ENCODE peak calls at places on chromosomes 4 and X, in nine cellular contexts. O is cardiac muscle cell; Q is A549; K is CD4-positive, alpha-beta memory T cell; M is A673; S is right atrium auricular region; P is aorta; A is naive thymus-derived CD4-positive, alpha-beta T cell; Z is keratinocyte. X is an unnamed sample.

GRCh38 chr4:26281876-26282275 is 38.9 kb upstream of the RBPJ start:
- DNase-seq in O (no peak), Q (no peak), K (no peak), M (no peak), S (no peak), P (no peak), A (no peak), Z (no peak), X (no peak)

GRCh38 chr4:184453402-184454160 is 20.8 kb downstream of the IRF2 start:
- DNase-seq in O (peak; percentile 22), Q (no peak), K (peak; percentile 54), M (peak; percentile 84), S (no peak), P (no peak), A (peak; percentile 56), Z (no peak), X (peak; percentile 7)

GRCh38 chr4:56689231-56689630 is 8.1 kb upstream of the HOPX start:
- DNase-seq in O (no peak), Q (no peak), K (no peak), M (no peak), S (no peak), P (no peak), A (no peak), Z (no peak), X (no peak)

GRCh38 chr4:164383187-164384181 is 370.4 kb upstream of the SMIM31 start:
- DNase-seq in O (peak; percentile 71), Q (peak; percentile 0), K (no peak), M (peak; percentile 89), S (no peak), P (peak; percentile 42), A (no peak), Z (no peak), X (no peak)

GRCh38 chr4:124633285-124633941 is 79.1 kb downstream of the ANKRD50 start:
- DNase-seq in O (no peak), Q (no peak), K (no peak), M (no peak), S (no peak), P (no peak), A (no peak), Z (no peak), X (no peak)

GRCh38 chr4:577499-578450 is 1.7 kb upstream of the TMEM271 start:
- DNase-seq in O (no peak), Q (no peak), K (no peak), M (peak; percentile 80), S (no peak), P (no peak), A (no peak), Z (no peak), X (no peak)

GRCh38 chrX:12360389-12360788 is 222.1 kb downstream of the FRMPD4 start:
- DNase-seq in O (no peak), Q (peak; percentile 68), K (no peak), M (peak; percentile 1), S (no peak), P (no peak), A (no peak), Z (peak; percentile 28), X (no peak)

GRCh38 chrX:12052109-12052508 is 86.2 kb upstream of the FRMPD4 start:
- DNase-seq in O (no peak), Q (no peak), K (no peak), M (no peak), S (no peak), P (no peak), A (no peak), Z (no peak), X (no peak)

GRCh38 chr4:81565137-81565870 is 93.6 kb upstream of the RASGEF1B start:
- DNase-seq in O (peak; percentile 36), Q (no peak), K (no peak), M (no peak), S (peak; percentile 92), P (peak; percentile 93), A (no peak), Z (no peak), X (no peak)

GRCh38 chrX:136538811-136539210 is 6.8 kb downstream of the VGLL1 start:
- DNase-seq in O (no peak), Q (no peak), K (no peak), M (no peak), S (no peak), P (no peak), A (no peak), Z (no peak), X (no peak)

GRCh38 chr4:54230479-54231418 is 1.7 kb downstream of the PDGFRA start:
- DNase-seq in O (peak; percentile 49), Q (no peak), K (no peak), M (no peak), S (peak; percentile 81), P (peak; percentile 70), A (no peak), Z (no peak), X (no peak)

GRCh38 chr4:54233128-54233696 is 4.1 kb downstream of the PDGFRA start:
- DNase-seq in O (peak; percentile 93), Q (peak; percentile 84), K (peak; percentile 58), M (peak; percentile 79), S (peak; percentile 77), P (peak; percentile 91), A (peak; percentile 69), Z (no peak), X (peak; percentile 53)

GRCh38 chr4:54232151-54232688 is 3.1 kb downstream of the PDGFRA start:
- DNase-seq in O (peak; percentile 45), Q (no peak), K (no peak), M (no peak), S (no peak), P (peak; percentile 55), A (no peak), Z (no peak), X (no peak)

GRCh38 chr4:54229631-54230478 is 762 bp downstream of the PDGFRA start:
- DNase-seq in O (peak; percentile 65), Q (no peak), K (no peak), M (no peak), S (no peak), P (peak; percentile 64), A (no peak), Z (no peak), X (no peak)

GRCh38 chr4:54231419-54232150 is 2.5 kb downstream of the PDGFRA start:
- DNase-seq in O (peak; percentile 79), Q (no peak), K (no peak), M (no peak), S (peak; percentile 77), P (peak; percentile 89), A (no peak), Z (no peak), X (no peak)
- H3K4me1 ChIP-seq in O (peaks cover under 1% of the 10 kb centered on the region), Q (no peaks in the 10 kb centered on the region), K (peaks cover 34% of the 10 kb centered on the region), M (no peaks in the 10 kb centered on the region), S (no peaks in the 10 kb centered on the region), P (no peaks in the 10 kb centered on the region), A (peaks cover 21% of the 10 kb centered on the region), Z (peaks cover 39% of the 10 kb centered on the region), X (peaks cover 22% of the 10 kb centered on the region)

GRCh38 chr4:185532327-185532726 is 3.0 kb downstream of the PDLIM3 start:
- DNase-seq in O (no peak), Q (no peak), K (no peak), M (no peak), S (peak; percentile 83), P (peak; percentile 66), A (no peak), Z (no peak), X (no peak)

GRCh38 chr4:185534850-185535761 is at the start of gene PDLIM3:
- DNase-seq in O (peak; percentile 87), Q (no peak), K (no peak), M (no peak), S (peak; percentile 84), P (peak; percentile 82), A (no peak), Z (no peak), X (no peak)

GRCh38 chr4:185532795-185533324 is 2.4 kb downstream of the PDLIM3 start:
- DNase-seq in O (no peak), Q (no peak), K (no peak), M (no peak), S (no peak), P (no peak), A (no peak), Z (no peak), X (no peak)

GRCh38 chr4:185535818-185536729 is 767 bp upstream of the PDLIM3 start:
- DNase-seq in O (no peak), Q (no peak), K (no peak), M (no peak), S (peak; percentile 89), P (peak; percentile 67), A (no peak), Z (no peak), X (no peak)

DNA sequence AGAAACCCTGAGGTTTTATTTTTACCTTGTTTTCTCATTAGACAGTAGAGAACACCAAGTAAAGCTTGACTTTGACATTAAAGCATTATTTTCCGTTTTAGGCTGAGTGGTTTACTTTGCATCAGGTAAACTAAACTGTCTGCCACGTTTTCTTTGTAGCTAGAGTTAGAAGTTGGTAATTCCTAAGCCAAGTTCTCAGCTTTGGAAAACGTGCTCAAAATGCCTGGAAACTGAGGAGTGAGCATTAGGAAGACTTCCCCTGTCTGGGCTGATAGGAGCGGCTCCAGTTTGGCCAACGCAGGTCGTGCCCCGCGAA is 815 bp downstream of the PDLIM3 start:
- DNase-seq in O (no peak), Q (no peak), K (no peak), M (no peak), S (no peak), P (no peak), A (no peak), Z (no peak), X (no peak)
- H3K4me3 ChIP-seq in O (peak overlapping the region; percentile 83), Q (peak overlapping the region; percentile 49), K (no peak overlapping the region), M (peak overlapping the region; percentile 45), S (peak overlapping the region; percentile 90), P (peak overlapping the region; percentile 80), A (no peak overlapping the region), Z (peak overlapping the region; percentile 62), X (no peak overlapping the region)

GRCh38 chr4:148056879-148057278 is 325.0 kb downstream of the ARHGAP10 start:
- DNase-seq in O (no peak), Q (peak; percentile 3), K (peak; percentile 37), M (peak; percentile 70), S (peak; percentile 69), P (peak; percentile 88), A (no peak), Z (peak; percentile 69), X (peak; percentile 14)

GRCh38 chr4:148055844-148056243 is 324.0 kb downstream of the ARHGAP10 start:
- DNase-seq in O (no peak), Q (no peak), K (no peak), M (no peak), S (no peak), P (no peak), A (no peak), Z (no peak), X (no peak)

GRCh38 chr4:148053298-148054003 is 321.6 kb downstream of the ARHGAP10 start:
- DNase-seq in O (no peak), Q (no peak), K (no peak), M (peak; percentile 40), S (no peak), P (no peak), A (no peak), Z (no peak), X (no peak)

GRCh38 chr4:148052448-148052847 is 320.6 kb downstream of the ARHGAP10 start:
- DNase-seq in O (no peak), Q (no peak), K (peak; percentile 69), M (no peak), S (no peak), P (no peak), A (peak; percentile 69), Z (no peak), X (peak; percentile 58)

GRCh38 chr4:148054275-148054674 is 322.4 kb downstream of the ARHGAP10 start:
- DNase-seq in O (no peak), Q (peak; percentile 4), K (no peak), M (peak; percentile 88), S (no peak), P (no peak), A (no peak), Z (no peak), X (peak; percentile 54)
- H3K4me1 ChIP-seq in O (no peaks in the 10 kb centered on the region), Q (peaks cover 4% of the 10 kb centered on the region), K (peaks cover 86% of the 10 kb centered on the region), M (peaks cover 44% of the 10 kb centered on the region), S (no peaks in the 10 kb centered on the region), P (peaks cover 15% of the 10 kb centered on the region), A (peaks cover 57% of the 10 kb centered on the region), Z (peaks cover 12% of the 10 kb centered on the region), X (peaks cover 71% of the 10 kb centered on the region)

GRCh38 chr4:168151313-168151712 is 59.0 kb downstream of the ANXA10 start:
- DNase-seq in O (no peak), Q (no peak), K (no peak), M (no peak), S (no peak), P (no peak), A (no peak), Z (no peak), X (no peak)
- H3K4me3 ChIP-seq in O (no peak overlapping the region), Q (no peak overlapping the region), K (no peak overlapping the region), M (no peak overlapping the region), S (no peak overlapping the region), P (no peak overlapping the region), A (no peak overlapping the region), Z (no peak overlapping the region), X (no peak overlapping the region)

X was measured in CD8-positive, alpha-beta memory T cell.